ENCODE peak calls at places on chromosomes 1 and 21, in eight cellular contexts. One of them, this sample, is unnamed.

GRCh38 chr1:43978551-43979260 is at the start of gene B4GALT2:
- DNase-seq in glutamatergic neuron: peak; percentile 59
- DNase-seq in AG10803: peak; percentile 28
- DNase-seq in Calu3: peak; percentile 60
- DNase-seq in neural progenitor cell: peak; percentile 69
- DNase-seq in mammary epithelial cell: peak; percentile 23
- DNase-seq in D721Med: peak; percentile 97
- DNase-seq in GM13977: peak; percentile 91
- DNase-seq in this sample: peak; percentile 63

GRCh38 chr1:15959847-15960446 is 16.0 kb downstream of the ZBTB17 start:
- DNase-seq in glutamatergic neuron: no peak
- DNase-seq in AG10803: no peak
- DNase-seq in Calu3: no peak
- DNase-seq in neural progenitor cell: no peak
- DNase-seq in mammary epithelial cell: no peak
- DNase-seq in D721Med: no peak
- DNase-seq in GM13977: no peak
- DNase-seq in this sample: no peak

GRCh38 chr1:8015036-8015808 is 10.9 kb downstream of the ERRFI1 start:
- DNase-seq in glutamatergic neuron: no peak
- DNase-seq in AG10803: peak; percentile 88
- DNase-seq in Calu3: peak; percentile 45
- DNase-seq in neural progenitor cell: peak; percentile 78
- DNase-seq in mammary epithelial cell: peak; percentile 78
- DNase-seq in D721Med: no peak
- DNase-seq in GM13977: peak; percentile 53
- DNase-seq in this sample: peak; percentile 33

GRCh38 chr1:175902281-175902680 is 158.9 kb upstream of the TNR start:
- DNase-seq in glutamatergic neuron: no peak
- DNase-seq in AG10803: no peak
- DNase-seq in Calu3: no peak
- DNase-seq in neural progenitor cell: no peak
- DNase-seq in mammary epithelial cell: no peak
- DNase-seq in D721Med: no peak
- DNase-seq in GM13977: no peak
- DNase-seq in this sample: no peak

GRCh38 chr21:35342440-35342839 is 293.3 kb upstream of the RUNX1 start:
- DNase-seq in glutamatergic neuron: no peak
- DNase-seq in AG10803: no peak
- DNase-seq in Calu3: peak; percentile 6
- DNase-seq in neural progenitor cell: no peak
- DNase-seq in mammary epithelial cell: no peak
- DNase-seq in D721Med: no peak
- DNase-seq in GM13977: peak; percentile 67
- DNase-seq in this sample: no peak

GRCh38 chr1:67570473-67571143 is 114.4 kb upstream of the GADD45A start:
- DNase-seq in glutamatergic neuron: no peak
- DNase-seq in AG10803: peak; percentile 94
- DNase-seq in Calu3: peak; percentile 35
- DNase-seq in neural progenitor cell: no peak
- DNase-seq in mammary epithelial cell: peak; percentile 99
- DNase-seq in D721Med: no peak
- DNase-seq in GM13977: no peak
- DNase-seq in this sample: no peak

GRCh38 chr1:85359874-85360708 is 83.7 kb upstream of the BCL10 start:
- DNase-seq in glutamatergic neuron: no peak
- DNase-seq in AG10803: peak; percentile 35
- DNase-seq in Calu3: no peak
- DNase-seq in neural progenitor cell: no peak
- DNase-seq in mammary epithelial cell: no peak
- DNase-seq in D721Med: no peak
- DNase-seq in GM13977: no peak
- DNase-seq in this sample: no peak

GRCh38 chr1:24990136-24990535 is 60.1 kb upstream of the RUNX3 start:
- DNase-seq in glutamatergic neuron: peak; percentile 12
- DNase-seq in AG10803: no peak
- DNase-seq in Calu3: no peak
- DNase-seq in neural progenitor cell: no peak
- DNase-seq in mammary epithelial cell: no peak
- DNase-seq in D721Med: no peak
- DNase-seq in GM13977: no peak
- DNase-seq in this sample: no peak

GRCh38 chr1:225378880-225379279 is 49.0 kb downstream of the LBR start:
- DNase-seq in glutamatergic neuron: no peak
- DNase-seq in AG10803: peak; percentile 86
- DNase-seq in Calu3: no peak
- DNase-seq in neural progenitor cell: peak; percentile 64
- DNase-seq in mammary epithelial cell: peak; percentile 94
- DNase-seq in D721Med: no peak
- DNase-seq in GM13977: no peak
- DNase-seq in this sample: peak; percentile 33

GRCh38 chr1:66446261-66447001 is 87.5 kb upstream of the SGIP1 start:
- DNase-seq in glutamatergic neuron: no peak
- DNase-seq in AG10803: peak; percentile 74
- DNase-seq in Calu3: peak; percentile 40
- DNase-seq in neural progenitor cell: peak; percentile 76
- DNase-seq in mammary epithelial cell: peak; percentile 46
- DNase-seq in D721Med: peak; percentile 15
- DNase-seq in GM13977: peak; percentile 61
- DNase-seq in this sample: peak; percentile 27

GRCh38 chr1:7583291-7584096 is 187.6 kb upstream of the VAMP3 start:
- DNase-seq in glutamatergic neuron: no peak
- DNase-seq in AG10803: no peak
- DNase-seq in Calu3: no peak
- DNase-seq in neural progenitor cell: peak; percentile 32
- DNase-seq in mammary epithelial cell: no peak
- DNase-seq in D721Med: no peak
- DNase-seq in GM13977: no peak
- DNase-seq in this sample: peak; percentile 1

GRCh38 chr1:13892671-13893325 is 192.8 kb downstream of the PRDM2 start:
- DNase-seq in glutamatergic neuron: peak; percentile 75
- DNase-seq in AG10803: no peak
- DNase-seq in Calu3: no peak
- DNase-seq in neural progenitor cell: peak; percentile 58
- DNase-seq in mammary epithelial cell: no peak
- DNase-seq in D721Med: no peak
- DNase-seq in GM13977: peak; percentile 28
- DNase-seq in this sample: peak; percentile 78

GRCh38 chr1:186325239-186325638 is 49.8 kb downstream of the TPR start:
- DNase-seq in glutamatergic neuron: no peak
- DNase-seq in AG10803: peak; percentile 25
- DNase-seq in Calu3: no peak
- DNase-seq in neural progenitor cell: peak; percentile 9
- DNase-seq in mammary epithelial cell: no peak
- DNase-seq in D721Med: no peak
- DNase-seq in GM13977: no peak
- DNase-seq in this sample: no peak

GRCh38 chr1:240808381-240808780 is 196.4 kb upstream of the GREM2 start:
- DNase-seq in glutamatergic neuron: no peak
- DNase-seq in AG10803: no peak
- DNase-seq in Calu3: no peak
- DNase-seq in neural progenitor cell: no peak
- DNase-seq in mammary epithelial cell: no peak
- DNase-seq in D721Med: no peak
- DNase-seq in GM13977: no peak
- DNase-seq in this sample: no peak

GRCh38 chr21:39095681-39096080 is 87.6 kb downstream of the PSMG1 start:
- DNase-seq in glutamatergic neuron: no peak
- DNase-seq in AG10803: no peak
- DNase-seq in Calu3: no peak
- DNase-seq in neural progenitor cell: no peak
- DNase-seq in mammary epithelial cell: no peak
- DNase-seq in D721Med: no peak
- DNase-seq in GM13977: no peak
- DNase-seq in this sample: no peak
- TF ChIP-seq CTCF in glutamatergic neuron: no peak
- TF ChIP-seq CTCF in AG10803: no peak
- TF ChIP-seq CTCF in Calu3: no peak
- TF ChIP-seq CTCF in neural progenitor cell: no peak
- TF ChIP-seq CTCF in mammary epithelial cell: no peak
- TF ChIP-seq CTCF in D721Med: no peak
- TF ChIP-seq CTCF in GM13977: no peak
- TF ChIP-seq CTCF in this sample: no peak

DNA sequence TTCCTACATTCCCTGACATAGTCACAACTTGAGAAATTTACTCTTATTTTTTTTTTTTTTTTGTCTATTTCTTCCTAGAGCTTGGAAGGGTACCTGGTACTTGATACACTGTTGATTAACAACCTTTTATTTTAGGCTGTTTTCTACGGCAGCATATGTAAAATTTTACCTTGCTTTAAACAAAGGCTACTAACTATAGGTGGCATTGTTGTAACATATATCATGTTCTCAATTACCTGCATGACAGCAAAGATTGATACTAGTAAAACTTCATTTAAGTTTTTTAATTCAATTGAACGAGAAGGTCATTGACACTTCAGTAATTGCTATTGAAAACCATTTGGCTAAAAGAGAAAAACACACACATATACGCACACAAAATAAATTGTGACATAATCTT is 238.3 kb upstream of the ESRRG start:
- DNase-seq in glutamatergic neuron: no peak
- DNase-seq in AG10803: no peak
- DNase-seq in Calu3: no peak
- DNase-seq in neural progenitor cell: no peak
- DNase-seq in mammary epithelial cell: no peak
- DNase-seq in D721Med: no peak
- DNase-seq in GM13977: no peak
- DNase-seq in this sample: no peak
- TF ChIP-seq CTCF in glutamatergic neuron: no peak
- TF ChIP-seq CTCF in AG10803: no peak
- TF ChIP-seq CTCF in Calu3: no peak
- TF ChIP-seq CTCF in neural progenitor cell: no peak
- TF ChIP-seq CTCF in mammary epithelial cell: no peak
- TF ChIP-seq CTCF in D721Med: peak; percentile 22
- TF ChIP-seq CTCF in GM13977: peak; percentile 9
- TF ChIP-seq CTCF in this sample: no peak

DNA sequence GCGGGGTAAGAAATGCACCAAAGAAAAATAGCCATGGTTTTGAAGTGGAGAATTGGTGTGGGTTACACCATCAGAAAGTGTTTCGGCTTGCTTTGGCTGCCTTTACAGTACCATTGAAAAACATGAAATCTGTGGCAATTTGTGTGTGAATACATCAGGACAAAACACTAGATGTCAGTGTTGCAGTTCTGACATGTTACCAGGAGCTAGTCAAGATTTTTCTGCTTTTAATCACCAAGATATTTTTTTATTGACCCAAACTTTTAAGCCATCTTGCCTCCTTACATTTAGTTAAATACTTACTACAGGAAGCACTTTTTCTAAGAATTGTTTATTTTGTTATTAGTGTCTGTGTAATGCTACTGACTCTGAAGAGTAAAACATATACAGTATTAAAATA is 14.3 kb downstream of the RRP15 start:
- DNase-seq in glutamatergic neuron: no peak
- DNase-seq in AG10803: peak; percentile 69
- DNase-seq in Calu3: no peak
- DNase-seq in neural progenitor cell: peak; percentile 51
- DNase-seq in mammary epithelial cell: peak; percentile 32
- DNase-seq in D721Med: no peak
- DNase-seq in GM13977: no peak
- DNase-seq in this sample: no peak
- TF ChIP-seq CTCF in glutamatergic neuron: no peak
- TF ChIP-seq CTCF in AG10803: peak; percentile 77
- TF ChIP-seq CTCF in Calu3: peak; percentile 35
- TF ChIP-seq CTCF in neural progenitor cell: peak; percentile 59
- TF ChIP-seq CTCF in mammary epithelial cell: peak; percentile 44
- TF ChIP-seq CTCF in D721Med: peak; percentile 58
- TF ChIP-seq CTCF in GM13977: peak; percentile 29
- TF ChIP-seq CTCF in this sample: peak; percentile 28

DNA sequence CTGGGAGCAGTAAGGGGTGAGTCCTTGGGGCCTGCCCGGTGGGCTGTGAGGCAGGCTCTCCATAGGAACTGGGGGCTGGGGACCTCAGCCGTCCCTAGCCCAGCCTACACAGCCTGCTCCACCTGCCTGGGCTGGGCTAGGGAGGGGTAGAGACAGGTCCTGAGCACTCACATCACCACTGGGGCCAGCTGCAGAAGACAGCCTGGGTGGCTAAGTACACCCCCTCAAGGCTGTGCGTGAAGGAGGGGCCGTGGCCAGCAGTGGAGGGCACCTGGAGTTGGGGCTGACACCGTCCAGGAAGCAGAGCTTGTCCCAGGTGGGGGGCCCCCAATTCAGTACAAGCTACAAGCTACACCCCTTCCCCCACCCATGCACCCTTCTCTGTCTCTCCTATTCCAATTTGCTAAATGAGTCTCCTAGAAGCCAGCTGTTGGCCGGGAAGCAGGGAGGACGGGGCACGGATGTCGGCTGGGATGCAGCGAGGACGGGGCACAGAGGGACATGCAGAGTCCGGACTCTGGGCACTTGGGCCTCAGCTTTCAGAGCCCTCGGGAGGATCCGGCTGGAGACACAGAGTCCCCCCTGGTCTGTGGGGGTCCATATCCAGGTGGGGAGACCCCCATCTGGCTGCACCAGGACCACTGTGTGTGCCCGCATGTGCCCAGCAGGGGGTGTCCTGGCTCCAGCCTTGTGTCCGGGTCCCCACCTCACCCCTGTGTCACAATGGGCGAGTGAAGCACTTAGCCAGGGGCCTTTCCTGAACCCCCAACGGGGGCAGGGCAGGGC is 1.8 kb downstream of the ISG15 start:
- DNase-seq in glutamatergic neuron: no peak
- DNase-seq in AG10803: no peak
- DNase-seq in Calu3: peak; percentile 52
- DNase-seq in neural progenitor cell: peak; percentile 61
- DNase-seq in mammary epithelial cell: no peak
- DNase-seq in D721Med: no peak
- DNase-seq in GM13977: no peak
- DNase-seq in this sample: no peak
- TF ChIP-seq CTCF in glutamatergic neuron: peak; percentile 34
- TF ChIP-seq CTCF in AG10803: peak; percentile 29
- TF ChIP-seq CTCF in Calu3: peak; percentile 41
- TF ChIP-seq CTCF in neural progenitor cell: peak; percentile 23
- TF ChIP-seq CTCF in mammary epithelial cell: peak; percentile 24
- TF ChIP-seq CTCF in D721Med: no peak
- TF ChIP-seq CTCF in GM13977: peak; percentile 49
- TF ChIP-seq CTCF in this sample: no peak

GRCh38 chr1:39699419-39699818 is 8.2 kb upstream of the HPCAL4 start:
- DNase-seq in glutamatergic neuron: no peak
- DNase-seq in AG10803: no peak
- DNase-seq in Calu3: no peak
- DNase-seq in neural progenitor cell: no peak
- DNase-seq in mammary epithelial cell: no peak
- DNase-seq in D721Med: no peak
- DNase-seq in GM13977: no peak
- DNase-seq in this sample: no peak
- TF ChIP-seq CTCF in glutamatergic neuron: peak; percentile 57
- TF ChIP-seq CTCF in AG10803: no peak
- TF ChIP-seq CTCF in Calu3: peak; percentile 10
- TF ChIP-seq CTCF in neural progenitor cell: peak; percentile 12
- TF ChIP-seq CTCF in mammary epithelial cell: no peak
- TF ChIP-seq CTCF in D721Med: no peak
- TF ChIP-seq CTCF in GM13977: no peak
- TF ChIP-seq CTCF in this sample: peak; percentile 7

GRCh38 chr1:109975718-109976117 is 8.8 kb upstream of the AHCYL1 start:
- DNase-seq in glutamatergic neuron: no peak
- DNase-seq in AG10803: peak; percentile 96
- DNase-seq in Calu3: peak; percentile 35
- DNase-seq in neural progenitor cell: no peak
- DNase-seq in mammary epithelial cell: peak; percentile 84
- DNase-seq in D721Med: no peak
- DNase-seq in GM13977: no peak
- DNase-seq in this sample: no peak
- TF ChIP-seq CTCF in glutamatergic neuron: no peak
- TF ChIP-seq CTCF in AG10803: no peak
- TF ChIP-seq CTCF in Calu3: no peak
- TF ChIP-seq CTCF in neural progenitor cell: no peak
- TF ChIP-seq CTCF in mammary epithelial cell: no peak
- TF ChIP-seq CTCF in D721Med: no peak
- TF ChIP-seq CTCF in GM13977: no peak
- TF ChIP-seq CTCF in this sample: no peak

GRCh38 chr1:59292557-59292956 is 4.3 kb upstream of the FGGY start:
- DNase-seq in glutamatergic neuron: no peak
- DNase-seq in AG10803: peak; percentile 82
- DNase-seq in Calu3: no peak
- DNase-seq in neural progenitor cell: no peak
- DNase-seq in mammary epithelial cell: no peak
- DNase-seq in D721Med: no peak
- DNase-seq in GM13977: peak; percentile 48
- DNase-seq in this sample: no peak
- TF ChIP-seq CTCF in glutamatergic neuron: no peak
- TF ChIP-seq CTCF in AG10803: peak; percentile 8
- TF ChIP-seq CTCF in Calu3: no peak
- TF ChIP-seq CTCF in neural progenitor cell: no peak
- TF ChIP-seq CTCF in mammary epithelial cell: no peak
- TF ChIP-seq CTCF in D721Med: no peak
- TF ChIP-seq CTCF in GM13977: peak; percentile 19
- TF ChIP-seq CTCF in this sample: no peak